ENCODE peak calls at places on chromosomes 3 and 15, in nine cellular contexts. B is endodermal cell, Y is mesendoderm, S is fibroblast of lung, T is IMR-90, D is neuronal stem cell, H is neural progenitor cell, V is GM23248, M is PC-3. A is an unnamed sample.

GRCh38 chr3:36538405-36538804 is 158.1 kb downstream of the STAC start:
- DNase-seq in B (no peak), Y (no peak), S (no peak), T (no peak), D (no peak), H (no peak), V (no peak), M (no peak), A (no peak)

GRCh38 chr15:26260517-26261133 is 397.5 kb upstream of the ATP10A start:
- DNase-seq in B (peak; percentile 87), Y (peak; percentile 84), S (peak; percentile 0), T (peak; percentile 22), D (peak; percentile 51), H (peak; percentile 81), V (peak; percentile 58), M (peak; percentile 35), A (no peak)

GRCh38 chr15:65434201-65434600 is 11.5 kb upstream of the IGDCC4 start:
- DNase-seq in B (peak; percentile 39), Y (no peak), S (no peak), T (no peak), D (no peak), H (no peak), V (no peak), M (no peak), A (no peak)

GRCh38 chr3:100653731-100654309 is 44.4 kb downstream of the ADGRG7 start:
- DNase-seq in B (peak; percentile 66), Y (peak; percentile 22), S (no peak), T (no peak), D (peak; percentile 24), H (peak; percentile 60), V (no peak), M (no peak), A (no peak)

GRCh38 chr3:66398228-66399025 is 102.4 kb downstream of the LRIG1 start:
- DNase-seq in B (peak; percentile 10), Y (peak; percentile 26), S (no peak), T (peak; percentile 56), D (no peak), H (no peak), V (peak; percentile 49), M (no peak), A (no peak)

GRCh38 chr15:68524753-68525584 is 53.8 kb upstream of the CORO2B start:
- DNase-seq in B (no peak), Y (no peak), S (peak; percentile 89), T (peak; percentile 87), D (no peak), H (no peak), V (peak; percentile 88), M (no peak), A (no peak)

GRCh38 chr15:83486363-83486762 is 39.2 kb downstream of the SH3GL3 start:
- DNase-seq in B (no peak), Y (no peak), S (no peak), T (no peak), D (no peak), H (no peak), V (no peak), M (no peak), A (no peak)

GRCh38 chr15:89116404-89116803 is 28.1 kb downstream of the ABHD2 start:
- DNase-seq in B (no peak), Y (no peak), S (peak; percentile 66), T (peak; percentile 55), D (no peak), H (no peak), V (no peak), M (no peak), A (no peak)

DNA sequence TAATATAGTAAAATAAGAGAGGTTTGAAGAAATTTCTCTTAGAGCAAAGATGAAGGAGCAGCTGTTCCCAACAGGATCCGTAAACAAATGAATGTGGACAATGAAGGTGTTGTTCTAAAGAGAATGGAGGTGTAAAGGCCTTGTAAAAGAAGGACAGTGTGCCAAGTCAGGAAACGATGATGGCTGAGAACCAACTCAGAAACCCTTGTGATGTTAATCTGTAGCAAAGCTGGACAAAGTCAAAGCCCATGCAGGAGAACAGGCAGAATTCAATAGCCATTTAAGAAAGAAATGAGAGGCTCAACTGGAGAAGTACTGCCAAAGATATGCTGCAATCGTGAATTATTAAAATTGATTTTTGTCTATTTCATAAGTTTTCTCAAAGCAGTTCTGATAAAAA is 192.2 kb downstream of the MBNL1 start:
- DNase-seq in B (no peak), Y (no peak), S (no peak), T (no peak), D (no peak), H (peak; percentile 9), V (no peak), M (no peak), A (no peak)
- H3K36me3 ChIP-seq in B (no peaks in the 10 kb centered on the region), Y (no peaks in the 10 kb centered on the region), S (peaks cover 5% of the 10 kb centered on the region), T (peaks cover 27% of the 10 kb centered on the region), D (peaks cover 85% of the 10 kb centered on the region), H (peaks cover 4% of the 10 kb centered on the region), V (peaks cover 69% of the 10 kb centered on the region), M (peaks cover 43% of the 10 kb centered on the region), A (peaks cover 14% of the 10 kb centered on the region)

GRCh38 chr15:70852501-70853269 is 1.3 kb downstream of the LARP6 start:
- DNase-seq in B (no peak), Y (no peak), S (peak; percentile 61), T (peak; percentile 88), D (no peak), H (no peak), V (peak; percentile 91), M (peak; percentile 88), A (no peak)
- H3K9ac ChIP-seq in B (no peak overlapping the region), Y (peak overlapping the region; percentile 31), S (peak overlapping the region; percentile 90), T (peak overlapping the region; percentile 97), D (no peak overlapping the region), H (no peak overlapping the region), V (peak overlapping the region; percentile 96), M (peak overlapping the region; percentile 81), A (peak overlapping the region; percentile 81)

GRCh38 chr15:41824062-41824745 is 3.7 kb upstream of the JMJD7 start:
- DNase-seq in B (no peak), Y (no peak), S (no peak), T (no peak), D (no peak), H (no peak), V (no peak), M (no peak), A (peak; percentile 75)
- H3K36me3 ChIP-seq in B (no peaks in the 10 kb centered on the region), Y (no peaks in the 10 kb centered on the region), S (peaks cover 20% of the 10 kb centered on the region), T (peaks cover 57% of the 10 kb centered on the region), D (peaks cover 57% of the 10 kb centered on the region), H (no peaks in the 10 kb centered on the region), V (no peaks in the 10 kb centered on the region), M (peaks cover 7% of the 10 kb centered on the region), A (peaks cover 16% of the 10 kb centered on the region)

GRCh38 chr3:158801200-158801599 is 654 bp upstream of the MFSD1 start:
- DNase-seq in B (peak; percentile 65), Y (peak; percentile 17), S (peak; percentile 47), T (no peak), D (peak; percentile 12), H (peak; percentile 43), V (peak; percentile 38), M (no peak), A (no peak)

GRCh38 chr3:158801696-158802398 is at the start of gene MFSD1:
- DNase-seq in B (peak; percentile 96), Y (peak; percentile 93), S (peak; percentile 93), T (peak; percentile 90), D (peak; percentile 82), H (peak; percentile 94), V (peak; percentile 98), M (peak; percentile 86), A (peak; percentile 98)

GRCh38 chr3:158804441-158804840 is 2.6 kb downstream of the MFSD1 start:
- DNase-seq in B (no peak), Y (no peak), S (peak; percentile 36), T (no peak), D (no peak), H (no peak), V (no peak), M (peak; percentile 77), A (no peak)

GRCh38 chr3:158802399-158803023 is 657 bp downstream of the MFSD1 start:
- DNase-seq in B (no peak), Y (no peak), S (no peak), T (peak; percentile 23), D (no peak), H (no peak), V (peak; percentile 64), M (no peak), A (no peak)
- H3K9ac ChIP-seq in B (peak overlapping the region; percentile 61), Y (peak overlapping the region; percentile 76), S (peak overlapping the region; percentile 78), T (peak overlapping the region; percentile 76), D (no peak overlapping the region), H (peak overlapping the region; percentile 24), V (peak overlapping the region; percentile 92), M (peak overlapping the region; percentile 91), A (peak overlapping the region; percentile 97)

DNA sequence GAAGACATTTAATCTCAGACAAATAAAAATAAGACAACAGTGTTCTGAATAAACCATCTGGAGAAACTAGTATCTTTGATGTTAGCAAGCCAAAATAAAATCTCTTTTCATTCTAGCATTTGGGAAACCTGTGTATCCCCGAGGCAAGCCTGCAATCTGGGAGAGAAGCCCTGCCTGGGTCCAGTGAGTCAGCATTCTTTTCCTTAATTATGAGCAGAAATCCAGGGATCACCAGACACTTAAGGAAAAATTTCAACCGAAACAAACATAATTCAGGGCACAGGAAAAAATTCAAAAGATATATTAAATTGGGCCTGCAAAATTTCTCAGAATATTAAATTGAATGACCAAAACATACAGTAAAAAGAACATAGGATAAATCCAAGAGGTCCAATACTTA is 4.2 kb downstream of the NCBP2 start:
- DNase-seq in B (no peak), Y (no peak), S (no peak), T (no peak), D (no peak), H (no peak), V (no peak), M (no peak), A (no peak)
- H3K36me3 ChIP-seq in B (peaks cover 73% of the 10 kb centered on the region), Y (peaks cover 9% of the 10 kb centered on the region), S (peaks cover 8% of the 10 kb centered on the region), T (peaks cover 35% of the 10 kb centered on the region), D (peaks cover 74% of the 10 kb centered on the region), H (peaks cover 19% of the 10 kb centered on the region), V (peaks cover 52% of the 10 kb centered on the region), M (peaks cover 60% of the 10 kb centered on the region), A (peaks cover 39% of the 10 kb centered on the region)

DNA sequence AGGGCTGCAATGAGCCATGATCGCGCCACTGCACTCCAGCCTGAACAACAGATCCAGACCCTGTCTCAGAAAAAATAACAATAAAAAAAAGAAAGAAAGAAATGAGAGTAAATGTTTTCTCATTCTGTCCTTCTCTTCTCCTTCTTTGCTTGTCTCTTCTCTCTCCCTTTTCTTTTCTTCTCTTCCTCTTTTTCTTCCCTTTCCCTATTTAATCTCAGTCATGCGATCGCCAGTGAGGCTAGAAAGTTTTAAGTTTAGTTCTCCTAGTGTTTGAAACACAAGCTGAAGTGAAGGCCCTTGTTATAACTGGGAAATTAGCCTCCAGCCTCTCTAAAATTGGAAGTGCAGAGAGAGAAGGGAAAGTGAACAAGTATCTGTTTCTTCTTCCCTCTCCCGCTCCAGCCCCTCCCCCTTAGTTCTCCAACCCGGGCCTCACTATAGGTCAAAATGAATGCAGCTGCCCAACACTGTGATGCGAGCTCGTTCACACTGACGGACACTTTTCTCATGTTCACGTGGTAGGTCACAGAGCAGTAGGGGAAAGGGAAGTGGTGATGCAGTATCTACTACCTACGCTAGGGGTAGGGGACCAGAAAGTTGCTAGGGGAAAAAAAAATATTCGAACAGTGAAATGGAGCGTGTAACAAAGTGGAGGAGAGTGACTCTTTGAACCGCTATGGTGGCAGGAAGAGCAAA is 23.4 kb upstream of the TSC22D2 start:
- DNase-seq in B (peak; percentile 88), Y (peak; percentile 93), S (peak; percentile 28), T (peak; percentile 12), D (peak; percentile 21), H (peak; percentile 58), V (no peak), M (no peak), A (no peak)
- H3K9ac ChIP-seq in B (no peak overlapping the region), Y (no peak overlapping the region), S (no peak overlapping the region), T (no peak overlapping the region), D (no peak overlapping the region), H (no peak overlapping the region), V (no peak overlapping the region), M (no peak overlapping the region), A (no peak overlapping the region)

GRCh38 chr15:98914626-98915025 is 93.0 kb downstream of the PGPEP1L start:
- DNase-seq in B (no peak), Y (no peak), S (peak; percentile 98), T (peak; percentile 99), D (no peak), H (no peak), V (peak; percentile 94), M (peak; percentile 86), A (no peak)
- H3K36me3 ChIP-seq in B (peaks cover 98% of the 10 kb centered on the region), Y (peaks cover 6% of the 10 kb centered on the region), S (peaks cover 11% of the 10 kb centered on the region), T (peaks cover 66% of the 10 kb centered on the region), D (peaks cover 98% of the 10 kb centered on the region), H (no peaks in the 10 kb centered on the region), V (peaks cover 53% of the 10 kb centered on the region), M (no peaks in the 10 kb centered on the region), A (peaks cover 74% of the 10 kb centered on the region)